ENCODE peak calls at places on chromosomes 1 and 21, in seven cellular contexts. S is WTC11, T is keratinocyte, I is A549, K is hepatocyte, N is progenitor cell of endocrine pancreas, H is stomach. E is an unnamed sample.

GRCh38 chr1:204692320-204692851 is 6.8 kb upstream of the LRRN2 start:
- DNase-seq in T (no peak), K (no peak), H (no peak), N (no peak), S (no peak), I (peak), E (no peak)

GRCh38 chr1:158115126-158115525 is 65.6 kb upstream of the CD1D start:
- DNase-seq in T (no peak), N (no peak), I (no peak), H (no peak), S (no peak), K (no peak), E (no peak)

GRCh38 chr1:155044812-155045690 is 6.1 kb upstream of the ADAM15 start:
- DNase-seq in K (peak), N (peak), T (no peak), I (peak), S (peak), H (peak), E (peak)

GRCh38 chr1:23651069-23651808 is 40.4 kb upstream of the RPL11 start:
- DNase-seq in T (peak), K (no peak), H (peak), S (no peak), I (peak), N (no peak), E (no peak)

GRCh38 chr1:81662913-81663526 is 137.7 kb upstream of the ADGRL2 start:
- DNase-seq in I (no peak), S (no peak), T (no peak), K (no peak), H (no peak), N (no peak), E (no peak)

GRCh38 chr1:147892216-147892615 is 10.4 kb upstream of the GJA8 start:
- DNase-seq in T (no peak), I (peak), K (peak), N (no peak), S (peak), H (no peak), E (no peak)

GRCh38 chr21:33640697-33641338 is 723 bp downstream of the CRYZL1 start:
- DNase-seq in N (no peak), I (peak), K (peak), T (no peak), S (no peak), H (no peak), E (no peak)

GRCh38 chr1:52913537-52913936 is 8.0 kb downstream of the ECHDC2 start:
- DNase-seq in H (no peak), T (no peak), N (no peak), I (no peak), S (peak), K (no peak), E (no peak)

GRCh38 chr21:42120056-42120903 is 49.2 kb downstream of the UMODL1 start:
- DNase-seq in N (no peak), H (no peak), K (peak), S (no peak), I (no peak), T (no peak), E (no peak)

GRCh38 chr21:28100366-28100765 is 892.3 kb downstream of the LTN1 start:
- DNase-seq in S (no peak), N (no peak), I (no peak), T (no peak), H (no peak), K (no peak), E (no peak)

GRCh38 chr1:212613440-212614335 is 5.1 kb downstream of the ATF3 start:
- DNase-seq in T (no peak), S (no peak), H (no peak), I (no peak), N (no peak), K (no peak), E (no peak)

GRCh38 chr21:33241846-33242245 is 12.1 kb downstream of the IFNAR2 start:
- DNase-seq in H (no peak), N (no peak), T (no peak), K (no peak), S (no peak), I (no peak), E (no peak)

GRCh38 chr1:109800291-109800690 is 36.6 kb upstream of the EPS8L3 start:
- DNase-seq in T (no peak), N (no peak), I (no peak), S (no peak), K (no peak), H (no peak), E (no peak)

GRCh38 chr1:94926365-94926914 is 470 bp downstream of the CNN3 start:
- DNase-seq in H (peak), N (peak), S (peak), I (peak), T (no peak), K (peak), E (no peak)

GRCh38 chr1:24896596-24897262 is 33.3 kb downstream of the RUNX3 start:
- DNase-seq in T (no peak), S (no peak), N (no peak), I (no peak), K (no peak), H (peak), E (no peak)

GRCh38 chr1:44103270-44104131 is 15.1 kb upstream of the KLF17 start:
- DNase-seq in N (peak), I (peak), H (no peak), T (no peak), K (peak), S (peak), E (no peak)

GRCh38 chr1:147700042-147700711 is 29.9 kb upstream of the ACP6 start:
- DNase-seq in K (peak), T (no peak), S (peak), I (peak), N (peak), H (peak), E (peak)

GRCh38 chr21:16363563-16363962 is 633.8 kb downstream of the USP25 start:
- DNase-seq in K (no peak), H (no peak), T (no peak), N (no peak), I (no peak), S (no peak), E (no peak)

GRCh38 chr1:226749467-226749866 is 10.4 kb upstream of the ITPKB start:
- DNase-seq in S (no peak), H (no peak), T (no peak), I (no peak), K (no peak), N (no peak), E (no peak)

GRCh38 chr1:219324629-219325367 is 151.1 kb downstream of the LYPLAL1 start:
- DNase-seq in I (peak), T (peak), K (no peak), N (no peak), H (no peak), S (no peak), E (peak)

GRCh38 chr1:32001863-32002262 is 11.8 kb upstream of the KHDRBS1 start:
- DNase-seq in T (no peak), I (no peak), S (no peak), N (no peak), K (no peak), H (no peak), E (no peak)

GRCh38 chr1:21232044-21232443 is 55.3 kb upstream of the EIF4G3 start:
- DNase-seq in I (peak), K (peak), N (peak), S (peak), H (peak), T (no peak), E (peak)
- TF ChIP-seq CTCF in I (peak), K (peak), N (peak), S (peak), H (peak), T (peak), E (peak)

DNA sequence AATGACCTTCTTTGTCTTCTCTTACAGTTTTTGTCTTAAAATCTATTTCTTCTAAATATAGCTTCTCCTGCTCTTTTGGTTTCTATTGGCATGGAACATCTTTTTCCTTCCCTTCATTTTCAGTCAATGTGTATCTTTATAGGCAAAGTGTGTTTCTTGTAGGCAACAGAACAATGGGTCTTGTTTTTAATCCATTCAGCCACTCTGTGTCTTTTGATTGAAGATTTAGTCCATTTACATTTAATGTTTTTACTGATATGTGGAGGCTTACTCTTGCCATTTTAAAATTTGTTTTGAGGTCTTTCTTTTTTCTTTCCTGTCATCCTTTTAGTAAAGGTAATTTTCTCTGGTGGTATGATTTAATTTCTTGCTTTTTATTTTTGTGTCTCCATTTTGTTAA is 271.2 kb upstream of the ZP4 start:
- DNase-seq in S (no peak), I (no peak), N (no peak), T (no peak), K (no peak), H (no peak), E (no peak)
- TF ChIP-seq CTCF in S (no peak), I (no peak), N (no peak), T (no peak), K (no peak), H (no peak), E (no peak)

DNA sequence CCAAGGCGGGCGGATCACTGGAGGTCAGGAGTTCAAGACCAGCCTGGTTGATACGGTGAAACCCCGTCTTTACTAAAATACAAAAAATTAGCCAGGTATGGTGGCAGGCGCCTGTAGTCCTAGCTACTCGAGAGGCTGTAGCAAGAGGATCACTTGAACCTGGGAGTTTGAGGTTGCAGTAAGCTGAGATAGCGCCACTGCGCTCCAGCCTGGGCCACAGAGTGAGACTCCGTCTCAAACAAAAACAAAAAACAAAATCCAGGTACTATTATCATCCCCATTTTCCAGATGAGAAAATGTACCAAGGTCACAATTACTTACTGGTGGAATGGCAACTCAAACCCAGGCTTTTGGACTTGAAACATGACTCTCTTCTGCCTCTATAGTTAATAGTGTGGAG is 4.5 kb downstream of the TOMM20 start:
- DNase-seq in I (no peak), N (no peak), T (no peak), K (no peak), H (no peak), S (no peak), E (no peak)
- TF ChIP-seq CTCF in I (no peak), N (no peak), T (no peak), K (no peak), H (no peak), S (no peak), E (no peak)

DNA sequence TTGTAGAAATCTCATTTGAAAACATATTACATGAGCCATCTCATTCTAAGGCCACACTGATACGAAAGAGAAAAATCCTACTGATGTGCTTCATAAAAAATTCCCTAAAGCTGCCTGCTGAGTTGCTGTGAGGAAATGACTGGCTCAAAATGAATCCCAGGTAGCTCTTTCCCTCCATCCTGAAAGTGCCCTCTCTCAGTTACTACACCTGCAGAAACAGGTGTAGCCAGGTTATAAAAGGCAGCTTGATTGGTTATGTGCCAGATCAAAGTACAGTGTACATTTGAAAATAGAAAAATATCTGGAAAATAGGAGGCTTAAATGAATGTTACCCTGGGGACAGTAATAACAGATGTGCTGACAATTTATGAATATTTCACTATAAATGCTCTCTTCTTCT is 833.4 kb upstream of the ADGRL4 start:
- DNase-seq in T (no peak), K (no peak), I (no peak), H (no peak), S (no peak), N (no peak), E (no peak)
- TF ChIP-seq CTCF in T (no peak), K (no peak), I (no peak), H (no peak), S (no peak), N (no peak), E (no peak)

GRCh38 chr1:70066711-70067110 is 138.7 kb downstream of the LRRC40 start:
- DNase-seq in K (no peak), S (no peak), N (no peak), T (no peak), H (no peak), I (no peak), E (no peak)

GRCh38 chr1:70061229-70061628 is 144.2 kb downstream of the LRRC40 start:
- DNase-seq in H (no peak), I (no peak), S (no peak), T (no peak), K (no peak), N (no peak), E (no peak)

DNA sequence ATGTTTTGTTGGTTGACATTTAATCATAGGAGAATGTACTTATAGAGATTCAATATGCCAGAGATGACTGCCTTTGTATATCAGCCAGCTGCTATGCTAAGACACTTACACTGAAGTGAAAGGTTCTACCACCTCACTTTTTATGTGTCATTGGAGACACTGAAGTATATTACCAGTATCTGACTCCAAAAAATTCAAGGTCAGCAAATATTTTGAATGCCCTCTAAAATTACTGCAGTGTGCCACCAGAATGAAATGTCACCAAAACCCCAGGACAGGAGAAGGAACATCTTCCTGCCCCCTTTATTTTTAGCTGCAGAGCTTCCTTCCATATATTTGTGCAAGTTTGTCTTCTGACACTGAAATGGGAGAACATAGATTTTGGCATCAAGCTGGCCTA is 141.5 kb downstream of the LRRC40 start:
- DNase-seq in S (no peak), K (no peak), I (no peak), N (no peak), H (no peak), T (no peak), E (no peak)
- TF ChIP-seq CTCF in S (no peak), K (no peak), I (no peak), N (no peak), H (no peak), T (no peak), E (no peak)

E was measured in AG09319.